ENCODE peak calls at places on chromosomes 1 and 21, in ten cellular contexts. Y, X, B, P, G, T, O, A, I and W are unnamed samples.

GRCh38 chr1:39141925-39142324 is 62.6 kb upstream of the MACF1 start:
- DNase-seq in O (no peak), B (no peak), I (no peak), P (no peak), T (peak), A (no peak), Y (no peak), G (no peak), X (peak), W (no peak)

GRCh38 chr1:182752077-182752826 is 37.3 kb upstream of the NPL start:
- DNase-seq in I (no peak), P (no peak), T (no peak), G (no peak), B (peak), O (no peak), X (peak), Y (no peak), A (no peak), W (peak)

GRCh38 chr1:91742848-91743292 is 143.1 kb downstream of the TGFBR3 start:
- DNase-seq in I (no peak), B (peak), X (no peak), T (no peak), P (no peak), G (no peak), Y (no peak), A (peak), O (peak), W (no peak)

GRCh38 chr1:82689217-82689616 is 888.5 kb downstream of the ADGRL2 start:
- DNase-seq in X (no peak), A (no peak), O (no peak), G (no peak), I (no peak), T (no peak), B (no peak), Y (no peak), P (no peak), W (no peak)

GRCh38 chr1:43836267-43836951 is 97.2 kb upstream of the ARTN start:
- DNase-seq in I (no peak), Y (peak), P (peak), G (peak), A (no peak), B (peak), X (no peak), O (peak), T (no peak), W (no peak)

GRCh38 chr1:36134031-36134430 is 9.0 kb upstream of the COL8A2 start:
- DNase-seq in I (no peak), O (no peak), A (no peak), T (no peak), Y (no peak), B (no peak), X (no peak), P (no peak), G (no peak), W (no peak)

GRCh38 chr1:70737125-70737524 is 310.5 kb downstream of the PTGER3 start:
- DNase-seq in A (no peak), O (no peak), G (no peak), X (no peak), T (no peak), Y (no peak), I (no peak), B (no peak), P (no peak), W (no peak)

GRCh38 chr1:36705629-36706028 is 222.9 kb upstream of the CSF3R start:
- DNase-seq in I (no peak), T (no peak), O (no peak), A (no peak), Y (no peak), B (no peak), G (no peak), X (no peak), P (no peak), W (no peak)

GRCh38 chr21:24590261-24590660 is 1017.0 kb downstream of the MRPL39 start:
- DNase-seq in O (no peak), Y (no peak), X (no peak), B (no peak), G (no peak), P (no peak), A (no peak), I (no peak), T (no peak), W (no peak)

GRCh38 chr1:228842094-228842775 is 107.0 kb downstream of the RHOU start:
- DNase-seq in Y (peak), B (peak), P (no peak), G (no peak), A (no peak), T (no peak), I (no peak), X (peak), O (peak), W (no peak)

GRCh38 chr1:86016076-86016746 is 140.4 kb downstream of the COL24A1 start:
- DNase-seq in T (no peak), X (no peak), B (no peak), I (no peak), P (no peak), Y (no peak), A (no peak), G (no peak), O (no peak), W (no peak)

GRCh38 chr1:51284487-51284954 is 45.8 kb downstream of the TTC39A start:
- DNase-seq in O (no peak), G (no peak), I (no peak), P (no peak), B (no peak), T (no peak), Y (no peak), A (no peak), X (no peak), W (no peak)

GRCh38 chr1:232328496-232329102 is 301.3 kb downstream of the SIPA1L2 start:
- DNase-seq in I (no peak), Y (no peak), X (no peak), B (no peak), O (no peak), P (no peak), G (no peak), A (no peak), T (no peak), W (no peak)

GRCh38 chr1:21778405-21778727 is 4.6 kb downstream of the USP48 start:
- DNase-seq in A (no peak), X (no peak), G (no peak), I (no peak), P (no peak), Y (no peak), T (no peak), B (no peak), O (no peak), W (no peak)
- TF ChIP-seq CTCF in A (no peak), X (no peak), G (no peak), I (no peak), P (no peak), Y (no peak), T (no peak), B (no peak), O (no peak), W (no peak)

GRCh38 chr1:177567393-177567792 is 396.6 kb downstream of the BRINP2 start:
- DNase-seq in B (peak), I (no peak), P (no peak), X (peak), G (no peak), A (no peak), T (peak), O (peak), Y (no peak), W (peak)
- TF ChIP-seq CTCF in B (peak), I (peak), P (no peak), X (peak), G (peak), A (no peak), T (peak), O (peak), Y (peak), W (no peak)

GRCh38 chr1:84996846-84997666 is at the start of gene MCOLN2:
- DNase-seq in G (peak), B (peak), P (peak), Y (no peak), A (no peak), T (peak), O (peak), X (no peak), I (no peak), W (peak)

GRCh38 chr1:84998642-84999280 is 1.8 kb upstream of the MCOLN2 start:
- DNase-seq in O (no peak), Y (no peak), G (no peak), P (no peak), T (no peak), X (no peak), A (no peak), B (peak), I (peak), W (no peak)

GRCh38 chr1:84997667-84998600 is 1.0 kb upstream of the MCOLN2 start:
- DNase-seq in T (peak), G (no peak), O (no peak), I (no peak), B (peak), A (no peak), P (no peak), X (no peak), Y (no peak), W (peak)

GRCh38 chr1:85001742-85002141 is 4.8 kb upstream of the MCOLN2 start:
- DNase-seq in Y (no peak), P (no peak), T (no peak), X (no peak), I (no peak), A (no peak), B (no peak), G (no peak), O (no peak), W (no peak)
- TF ChIP-seq CTCF in Y (no peak), P (no peak), T (no peak), X (no peak), I (no peak), A (no peak), B (no peak), G (no peak), O (no peak), W (no peak)

GRCh38 chr1:204692320-204692851 is 6.8 kb upstream of the LRRN2 start:
- DNase-seq in P (no peak), A (no peak), B (no peak), T (peak), G (no peak), X (no peak), O (peak), Y (no peak), I (no peak), W (no peak)
- TF ChIP-seq CTCF in P (no peak), A (no peak), B (peak), T (peak), G (peak), X (no peak), O (no peak), Y (peak), I (no peak), W (no peak)

DNA sequence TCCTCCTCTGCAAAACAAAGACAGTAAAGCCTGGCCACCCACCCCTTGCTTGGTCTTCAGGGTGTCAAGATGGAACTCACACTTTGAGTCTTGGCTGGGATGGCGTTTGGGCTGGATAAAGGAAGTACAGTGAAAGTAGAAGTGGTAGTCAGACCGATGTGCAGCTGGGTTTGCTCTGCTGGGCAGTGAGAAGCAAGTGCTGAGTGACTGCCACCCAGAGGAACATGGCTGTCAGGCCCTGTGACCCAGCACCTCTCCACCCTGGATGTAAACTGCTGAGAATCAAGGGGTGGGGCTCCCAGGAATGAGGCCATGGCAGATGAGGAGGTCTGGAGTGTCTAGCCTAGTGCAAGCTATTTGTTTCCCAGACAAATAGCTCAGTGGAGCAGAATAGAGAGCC is 51.2 kb downstream of the POFUT2 start:
- DNase-seq in T (no peak), Y (no peak), A (no peak), X (no peak), P (no peak), O (peak), B (no peak), I (no peak), G (no peak), W (no peak)
- TF ChIP-seq CTCF in T (peak), Y (no peak), A (no peak), X (no peak), P (no peak), O (no peak), B (peak), I (no peak), G (no peak), W (no peak)

DNA sequence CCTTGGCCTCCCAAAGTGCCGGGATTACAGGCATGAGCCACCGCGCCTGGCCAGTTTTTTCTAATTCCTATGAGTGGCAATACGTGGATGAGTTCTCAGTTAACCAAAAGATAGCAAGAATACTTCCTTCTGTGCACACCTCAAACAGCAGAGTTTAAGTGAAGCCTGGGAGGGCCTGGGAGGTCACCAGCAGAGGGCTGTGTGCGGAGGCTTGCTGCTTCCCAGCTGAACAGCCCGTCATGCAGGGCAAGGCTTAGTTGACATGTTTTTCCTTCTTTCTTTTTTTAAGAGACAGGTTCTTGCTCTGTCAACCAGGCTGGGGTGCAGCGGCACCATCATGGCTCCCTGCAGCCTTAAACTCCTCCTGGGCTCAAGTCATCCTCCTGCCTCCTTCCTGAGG is 17.8 kb downstream of the GNG4 start:
- DNase-seq in Y (no peak), B (no peak), G (no peak), T (no peak), O (no peak), X (no peak), P (no peak), A (no peak), I (no peak), W (no peak)
- TF ChIP-seq CTCF in Y (no peak), B (no peak), G (no peak), T (peak), O (no peak), X (no peak), P (no peak), A (no peak), I (no peak), W (no peak)

GRCh38 chr1:115463347-115463746 is 125.3 kb upstream of the NGF start:
- DNase-seq in O (peak), T (peak), A (no peak), I (no peak), Y (no peak), X (no peak), G (peak), B (peak), P (no peak), W (no peak)
- TF ChIP-seq CTCF in O (peak), T (no peak), A (no peak), I (peak), Y (peak), X (no peak), G (peak), B (peak), P (no peak), W (no peak)

GRCh38 chr21:15682182-15682895 is 47.4 kb upstream of the USP25 start:
- DNase-seq in A (no peak), I (peak), P (no peak), Y (no peak), G (no peak), O (peak), B (peak), T (no peak), X (no peak), W (no peak)

GRCh38 chr21:15682977-15683376 is 46.8 kb upstream of the USP25 start:
- DNase-seq in O (peak), G (no peak), A (no peak), I (no peak), B (peak), Y (no peak), T (no peak), P (no peak), X (no peak), W (no peak)

DNA sequence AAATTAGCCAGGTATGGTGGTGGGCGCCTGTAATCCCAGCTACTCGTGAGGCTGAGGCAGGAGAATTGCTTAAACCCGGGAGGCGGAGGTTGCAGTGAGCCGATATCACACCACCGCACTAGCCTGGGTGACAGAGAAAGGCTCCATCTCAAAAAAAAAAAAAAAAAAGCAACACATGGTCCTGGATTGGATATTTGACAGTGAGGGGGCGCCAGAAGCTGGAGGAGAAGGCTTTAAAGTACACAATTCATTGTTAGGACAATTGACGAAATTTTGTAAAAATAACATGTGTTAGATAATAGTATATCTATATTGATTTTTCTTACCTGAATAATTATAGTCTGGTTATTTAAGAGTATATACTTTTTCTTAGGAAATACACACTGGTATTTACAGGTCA is 50.2 kb upstream of the USP25 start:
- DNase-seq in G (no peak), X (no peak), T (no peak), A (no peak), B (no peak), P (no peak), Y (no peak), I (no peak), O (no peak), W (no peak)
- TF ChIP-seq CTCF in G (no peak), X (no peak), T (peak), A (no peak), B (no peak), P (no peak), Y (no peak), I (no peak), O (no peak), W (no peak)

GRCh38 chr1:152460529-152460899 is 46.5 kb upstream of the CRNN start:
- DNase-seq in X (no peak), T (no peak), G (no peak), B (no peak), A (no peak), P (no peak), O (no peak), I (no peak), Y (no peak), W (no peak)

GRCh38 chr1:152457561-152457960 is 43.5 kb upstream of the CRNN start:
- DNase-seq in X (no peak), P (no peak), O (no peak), I (no peak), A (no peak), B (no peak), G (no peak), Y (no peak), T (no peak), W (no peak)

GRCh38 chr1:152458384-152459185 is 44.5 kb upstream of the CRNN start:
- DNase-seq in A (peak), P (peak), G (peak), I (peak), X (peak), T (peak), O (peak), B (peak), Y (no peak), W (peak)

GRCh38 chr1:152461544-152461943 is 47.5 kb upstream of the CRNN start:
- DNase-seq in A (no peak), I (peak), X (no peak), O (peak), T (no peak), G (peak), B (peak), P (no peak), Y (no peak), W (peak)

DNA sequence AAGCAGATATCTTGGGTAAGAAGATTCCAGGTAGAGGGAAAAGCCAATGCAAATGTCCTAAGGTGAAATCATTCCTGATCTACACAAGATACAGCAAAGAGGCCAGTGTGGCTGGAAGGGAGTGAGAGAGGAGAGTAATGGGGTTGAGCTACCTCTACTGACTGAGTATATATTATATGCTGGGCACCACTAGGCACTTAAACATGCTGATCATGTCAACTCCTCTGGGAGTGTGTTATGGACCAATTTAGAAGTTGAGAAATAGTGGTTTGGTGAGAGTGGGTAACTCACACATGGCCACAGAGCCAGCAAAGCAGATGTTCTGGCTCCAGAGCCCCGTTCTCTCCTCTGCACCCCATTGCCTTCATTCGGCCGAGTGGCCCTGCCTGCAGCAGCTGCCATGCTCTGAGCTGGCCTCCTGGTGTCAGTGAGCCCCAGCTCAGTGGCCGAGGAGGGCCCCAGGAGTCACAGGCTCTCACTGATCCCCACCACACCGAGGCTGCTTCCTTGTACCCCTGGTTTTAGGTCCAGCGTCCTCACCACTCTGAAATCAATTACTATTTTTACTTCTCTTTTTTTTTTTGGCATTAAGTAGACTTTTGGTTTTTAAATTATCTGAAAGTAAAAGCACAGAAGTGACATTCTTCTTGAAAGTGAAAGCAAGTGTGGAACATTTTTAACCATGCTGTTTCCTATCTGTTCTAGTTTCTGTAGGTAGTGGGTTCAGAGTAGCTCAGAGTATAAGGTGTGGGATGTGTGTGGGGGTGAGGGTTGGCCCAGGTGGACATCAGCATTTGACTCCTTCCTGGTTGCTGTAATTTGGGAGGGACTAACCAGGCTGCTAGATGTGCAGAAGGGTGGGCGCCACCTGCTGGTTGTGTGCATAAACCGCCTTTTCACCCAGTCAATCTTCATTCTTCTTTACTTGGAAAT is 45.8 kb upstream of the CRNN start:
- DNase-seq in X (no peak), Y (no peak), I (peak), P (peak), B (peak), G (peak), O (peak), T (peak), A (peak), W (peak)
- TF ChIP-seq CTCF in X (peak), Y (peak), I (peak), P (peak), B (peak), G (peak), O (peak), T (peak), A (peak), W (peak)